ENCODE peak calls at places on chromosome 19, in eight cellular contexts. P is type B pancreatic cell; W is amniotic epithelial cell; L is GOT3; Z is left ventricle myocardium inferior; G is LHCN-M2; Q is activated CD4-positive, alpha-beta T cell treated with anti-CD3 and anti-CD28 coated beads, Interleukin-2, amount 50 U/mL, for 24 hours; F is effector CD8-positive, alpha-beta T cell. H is an unnamed sample.

GRCh38 chr19:48169585-48169973 is 565 bp downstream of the LIG1 start:
- DNase-seq in Z (peak; percentile 64), G (peak; percentile 52), P (peak; percentile 88), F (peak; percentile 93), W (peak; percentile 48), L (no peak), Q (peak; percentile 82), H (peak; percentile 80)

GRCh38 chr19:48645652-48646191 is at the start of gene CA11:
- DNase-seq in Z (no peak), G (no peak), Q (no peak), W (peak; percentile 52), L (no peak), P (no peak), F (no peak), H (no peak)

GRCh38 chr19:28785961-28786360 is 427.0 kb downstream of the UQCRFS1 start:
- DNase-seq in P (no peak), L (no peak), Z (no peak), F (no peak), Q (no peak), G (no peak), W (no peak), H (no peak)

GRCh38 chr19:45598267-45599011 is 3.6 kb downstream of the GPR4 start:
- DNase-seq in W (no peak), Q (no peak), Z (peak; percentile 34), G (no peak), L (no peak), F (no peak), P (no peak), H (no peak)

GRCh38 chr19:49581007-49581508 is at the start of gene PRRG2:
- DNase-seq in G (no peak), P (no peak), F (no peak), L (no peak), Q (no peak), W (no peak), Z (no peak), H (no peak)

GRCh38 chr19:42281175-42282035 is 12.4 kb downstream of the CIC start:
- DNase-seq in G (peak; percentile 36), Q (no peak), Z (peak; percentile 69), P (no peak), L (no peak), W (peak; percentile 66), F (no peak), H (peak; percentile 76)

GRCh38 chr19:34276614-34277013 is 22.3 kb downstream of the GARRE1 start:
- DNase-seq in G (no peak), W (no peak), F (no peak), Z (no peak), L (no peak), Q (no peak), P (no peak), H (no peak)

GRCh38 chr19:48795855-48796142 is 15.0 kb downstream of the BCAT2 start:
- DNase-seq in P (no peak), Z (peak; percentile 52), L (no peak), W (no peak), F (no peak), G (no peak), Q (no peak), H (peak; percentile 61)

GRCh38 chr19:36009220-36009619 is 607 bp upstream of the SYNE4 start:
- DNase-seq in Q (no peak), G (peak; percentile 50), W (peak; percentile 47), L (no peak), Z (peak; percentile 68), P (no peak), F (no peak), H (peak; percentile 66)

GRCh38 chr19:4140237-4140711 is 13.2 kb upstream of the CREB3L3 start:
- DNase-seq in L (no peak), P (no peak), Q (no peak), Z (no peak), G (peak; percentile 46), W (peak; percentile 69), F (no peak), H (no peak)

GRCh38 chr19:6587093-6587820 is 3.7 kb downstream of the CD70 start:
- DNase-seq in G (peak; percentile 32), Z (no peak), L (no peak), P (no peak), W (no peak), Q (no peak), F (no peak), H (no peak)

GRCh38 chr19:57002765-57003164 is 117.0 kb upstream of the USP29 start:
- DNase-seq in P (no peak), F (no peak), G (no peak), Q (no peak), L (no peak), W (no peak), Z (no peak), H (no peak)

GRCh38 chr19:35409191-35409590 is 38.3 kb downstream of the GPR42 start:
- DNase-seq in Z (no peak), W (no peak), L (no peak), Q (no peak), P (no peak), F (no peak), G (no peak), H (no peak)

GRCh38 chr19:281992-282391 is 9.2 kb downstream of the PLPP2 start:
- DNase-seq in Q (no peak), Z (no peak), P (peak; percentile 53), G (no peak), L (no peak), W (no peak), F (no peak), H (no peak)

GRCh38 chr19:55306712-55307111 is 18.4 kb downstream of the TMEM150B start:
- DNase-seq in Z (no peak), F (no peak), P (no peak), Q (no peak), W (no peak), L (no peak), G (no peak), H (no peak)

GRCh38 chr19:22595422-22595821 is 38.7 kb upstream of the ZNF492 start:
- DNase-seq in P (no peak), F (no peak), L (no peak), G (no peak), W (no peak), Q (no peak), Z (no peak), H (no peak)

GRCh38 chr19:45895519-45895972 is 6.9 kb downstream of the MYPOP start:
- DNase-seq in Z (no peak), F (no peak), P (no peak), L (no peak), W (no peak), G (no peak), Q (no peak), H (no peak)

GRCh38 chr19:29952646-29953045 is 10.6 kb downstream of the URI1 start:
- DNase-seq in F (no peak), L (no peak), G (no peak), P (no peak), Q (no peak), W (no peak), Z (no peak), H (no peak)

GRCh38 chr19:58217069-58217481 is 11.6 kb upstream of the ZNF544 start:
- DNase-seq in G (no peak), L (no peak), F (no peak), Z (no peak), W (no peak), Q (no peak), P (no peak), H (no peak)

GRCh38 chr19:46609511-46610412 is 8.6 kb downstream of the CALM3 start:
- DNase-seq in L (no peak), Q (no peak), W (no peak), G (no peak), P (no peak), Z (peak; percentile 13), F (no peak), H (peak; percentile 24)

GRCh38 chr19:5407356-5407755 is 47.9 kb upstream of the ZNRF4 start:
- DNase-seq in P (no peak), Z (no peak), G (peak; percentile 14), W (peak; percentile 13), L (no peak), Q (no peak), F (no peak), H (no peak)

GRCh38 chr19:39402417-39403297 is 4.0 kb upstream of the ZFP36 start:
- DNase-seq in L (peak; percentile 38), Z (peak; percentile 94), Q (no peak), P (peak; percentile 86), G (peak; percentile 87), F (peak; percentile 83), W (peak; percentile 88), H (peak; percentile 97)

GRCh38 chr19:10896851-10897526 is 25.6 kb downstream of the CARM1 start:
- DNase-seq in Z (no peak), Q (no peak), W (no peak), L (no peak), F (no peak), P (no peak), G (no peak), H (no peak)

H was measured in ovary.